ENCODE peak calls at places on chromosome 21, in seven cellular contexts. G, B, Q, H, P, L and O are unnamed samples.

GRCh38 chr21:29843818-29844217 is 96.0 kb downstream of the GRIK1 start:
- DNase-seq in P (no peak), H (no peak), Q (no peak), L (no peak), G (no peak), B (no peak), O (no peak)

GRCh38 chr21:25809013-25809412 is 74.2 kb downstream of the GABPA start:
- DNase-seq in H (no peak), G (no peak), B (peak), P (no peak), Q (no peak), L (no peak), O (no peak)

GRCh38 chr21:41642399-41642798 is 124.5 kb downstream of the RIPK4 start:
- DNase-seq in P (no peak), B (no peak), G (no peak), H (no peak), Q (no peak), L (peak), O (no peak)

GRCh38 chr21:45698493-45698947 is 55.0 kb downstream of the PCBP3 start:
- DNase-seq in B (peak), P (peak), G (no peak), Q (no peak), H (peak), L (peak), O (peak)

GRCh38 chr21:34933609-34934345 is 115.3 kb downstream of the RUNX1 start:
- DNase-seq in L (no peak), P (no peak), G (peak), Q (no peak), H (no peak), B (peak), O (peak)

GRCh38 chr21:42746593-42747266 is 93.3 kb downstream of the PDE9A start:
- DNase-seq in Q (no peak), B (peak), P (peak), L (no peak), H (no peak), G (no peak), O (peak)

GRCh38 chr21:33240404-33240803 is 10.7 kb downstream of the IFNAR2 start:
- DNase-seq in L (no peak), B (no peak), G (no peak), P (no peak), Q (no peak), H (no peak), O (no peak)

GRCh38 chr21:14075346-14076142 is 135.2 kb downstream of the LIPI start:
- DNase-seq in H (no peak), P (no peak), Q (no peak), G (no peak), L (no peak), B (no peak), O (no peak)

GRCh38 chr21:41012425-41012824 is 155.5 kb upstream of the BACE2 start:
- DNase-seq in B (no peak), H (no peak), Q (no peak), L (no peak), P (no peak), G (no peak), O (no peak)

GRCh38 chr21:39022901-39023693 is 160.2 kb downstream of the PSMG1 start:
- DNase-seq in G (no peak), L (peak), P (no peak), B (no peak), H (no peak), Q (no peak), O (no peak)

GRCh38 chr21:33308586-33309490 is 15.9 kb upstream of the IFNAR1 start:
- DNase-seq in B (peak), G (no peak), L (no peak), Q (no peak), H (peak), P (no peak), O (no peak)

GRCh38 chr21:46151261-46151988 is 4.0 kb downstream of the FTCD start:
- DNase-seq in H (no peak), G (no peak), B (no peak), P (no peak), Q (no peak), L (no peak), O (peak)

GRCh38 chr21:44846485-44847260 is 26.8 kb downstream of the PTTG1IP start:
- DNase-seq in G (no peak), L (peak), B (peak), P (peak), H (peak), Q (no peak), O (peak)

GRCh38 chr21:16180613-16181012 is 450.8 kb downstream of the USP25 start:
- DNase-seq in Q (no peak), H (no peak), P (no peak), G (no peak), B (no peak), L (no peak), O (no peak)

GRCh38 chr21:30044447-30045064 is 104.8 kb upstream of the GRIK1 start:
- DNase-seq in B (peak), P (peak), H (no peak), L (peak), Q (no peak), G (no peak), O (no peak)

GRCh38 chr21:32921632-32922230 is 104.0 kb upstream of the OLIG2 start:
- DNase-seq in G (peak), P (no peak), Q (no peak), B (peak), L (peak), H (no peak), O (peak)

GRCh38 chr21:35375115-35375514 is 326.0 kb upstream of the RUNX1 start:
- DNase-seq in H (peak), P (no peak), G (no peak), L (peak), Q (no peak), B (no peak), O (no peak)

GRCh38 chr21:43644609-43645008 is 14.7 kb downstream of the HSF2BP start:
- DNase-seq in G (no peak), P (peak), Q (no peak), H (peak), L (peak), B (no peak), O (no peak)

GRCh38 chr21:46112731-46113215 is 14.9 kb downstream of the COL6A2 start:
- DNase-seq in B (no peak), L (no peak), Q (no peak), P (no peak), H (no peak), G (no peak), O (peak)

GRCh38 chr21:33403786-33404571 is 766 bp downstream of the IFNGR2 start:
- DNase-seq in Q (peak), B (peak), L (peak), G (no peak), P (peak), H (peak), O (peak)

GRCh38 chr21:16773206-16773605 is 739.6 kb upstream of the CXADR start:
- DNase-seq in B (no peak), P (no peak), Q (no peak), H (peak), G (no peak), L (no peak), O (no peak)